ENCODE peak calls at places on chromosomes 5 and 9, in four cellular contexts. J, N, Z and I are unnamed samples.

GRCh38 chr5:69444127-69444754 is 29.3 kb downstream of the MARVELD2 start:
- DNase-seq in J (no peak), N (no peak), Z (no peak), I (no peak)

GRCh38 chr5:122256388-122256787 is 55.6 kb upstream of the SNCAIP start:
- DNase-seq in J (no peak), N (no peak), Z (no peak), I (no peak)

GRCh38 chr5:173188280-173188679 is 43.9 kb downstream of the BNIP1 start:
- DNase-seq in J (no peak), N (no peak), Z (no peak), I (no peak)

GRCh38 chr9:137178201-137178938 is 6.5 kb upstream of the TMEM210 start:
- DNase-seq in J (peak), N (no peak), Z (no peak), I (no peak)

GRCh38 chr9:89880161-89880560 is 275.3 kb downstream of the GADD45G start:
- DNase-seq in J (no peak), N (no peak), Z (no peak), I (no peak)

GRCh38 chr9:130936285-130937117 is 2.5 kb downstream of the FIBCD1 start:
- DNase-seq in J (peak), N (no peak), Z (peak), I (peak)

GRCh38 chr5:53366245-53366644 is 114.2 kb upstream of the FST start:
- DNase-seq in J (peak), N (no peak), Z (no peak), I (no peak)

GRCh38 chr5:37417347-37417746 is 38.2 kb downstream of the WDR70 start:
- DNase-seq in J (no peak), N (no peak), Z (no peak), I (no peak)

GRCh38 chr9:126383395-126384104 is 56.9 kb downstream of the MVB12B start:
- DNase-seq in J (no peak), N (no peak), Z (no peak), I (no peak)

GRCh38 chr9:80503692-80504400 is 932.1 kb downstream of the TLE4 start:
- DNase-seq in J (no peak), N (no peak), Z (peak), I (no peak)

GRCh38 chr9:135906291-135907005 is 898 bp downstream of the CAMSAP1 start:
- DNase-seq in J (peak), N (peak), Z (peak), I (no peak)

GRCh38 chr9:109574061-109574882 is 76.2 kb upstream of the PTPN3 start:
- DNase-seq in J (peak), N (peak), Z (peak), I (peak)

GRCh38 chr5:115431116-115431515 is 113.5 kb downstream of the FEM1C start:
- DNase-seq in J (no peak), N (no peak), Z (no peak), I (no peak)

GRCh38 chr9:87184956-87185642 is 237.8 kb upstream of the GAS1 start:
- DNase-seq in J (peak), N (no peak), Z (no peak), I (no peak)

GRCh38 chr9:129885018-129885669 is 49.9 kb downstream of the USP20 start:
- DNase-seq in J (peak), N (peak), Z (peak), I (peak)

GRCh38 chr9:96006961-96007360 is 131.5 kb downstream of the ERCC6L2 start:
- DNase-seq in J (peak), N (no peak), Z (no peak), I (no peak)

GRCh38 chr5:111932628-111933027 is 175.6 kb upstream of the NREP start:
- DNase-seq in J (peak), N (no peak), Z (no peak), I (no peak)

GRCh38 chr9:127132921-127133647 is 10.6 kb upstream of the ANGPTL2 start:
- DNase-seq in J (peak), N (no peak), Z (peak), I (peak)

GRCh38 chr5:168766038-168766700 is 187.0 kb upstream of the PANK3 start:
- DNase-seq in J (peak), N (no peak), Z (no peak), I (no peak)
- TF ChIP-seq EZH2phosphoT487 in J (no peak), N (no peak), Z (no peak), I (no peak)

GRCh38 chr5:139639619-139640431 is 8.3 kb upstream of the CXXC5 start:
- DNase-seq in J (peak), N (no peak), Z (no peak), I (no peak)

GRCh38 chr5:139638736-139639618 is 9.2 kb upstream of the CXXC5 start:
- DNase-seq in J (no peak), N (peak), Z (peak), I (no peak)

GRCh38 chr5:139642213-139642612 is 5.9 kb upstream of the CXXC5 start:
- DNase-seq in J (no peak), N (no peak), Z (no peak), I (no peak)

GRCh38 chr5:139641116-139642080 is 6.8 kb upstream of the CXXC5 start:
- DNase-seq in J (no peak), N (no peak), Z (no peak), I (no peak)

DNA sequence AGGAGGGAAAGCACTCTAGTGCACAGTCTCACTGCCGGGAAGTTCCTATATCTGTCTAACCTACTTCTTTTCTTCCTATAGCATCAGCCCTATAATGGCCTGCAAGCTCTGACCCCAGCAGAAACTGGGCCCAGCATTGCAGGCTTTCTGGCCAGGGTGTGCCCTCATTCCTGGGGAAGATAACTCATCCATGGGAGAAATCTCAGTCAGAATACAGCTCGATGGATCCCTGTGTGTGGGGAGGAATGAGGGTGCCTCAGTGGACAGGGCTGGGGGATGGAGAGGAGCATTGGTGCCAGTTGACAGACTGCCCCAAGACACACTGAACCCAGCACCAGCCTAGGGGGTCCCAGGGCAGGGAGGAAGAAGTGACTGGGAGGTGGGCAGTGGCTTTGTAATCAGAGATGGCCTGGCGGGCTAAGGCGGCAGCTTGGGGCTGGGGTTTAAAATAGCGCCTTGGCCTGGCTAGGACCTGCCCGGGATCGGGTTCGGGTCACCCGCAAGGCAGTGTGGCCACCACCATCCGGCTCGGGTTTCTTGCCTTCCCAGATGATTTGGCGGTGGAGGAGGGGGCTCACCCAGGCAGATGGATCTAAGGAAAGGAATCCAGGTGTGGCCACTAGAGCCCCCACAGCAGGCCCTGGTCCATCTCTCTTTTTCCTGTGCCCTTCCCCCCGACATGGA is 7.6 kb upstream of the CXXC5 start:
- DNase-seq in J (no peak), N (no peak), Z (no peak), I (peak)
- H3K4me2 ChIP-seq in J (no peak), N (no peak), Z (no peak), I (peak)

GRCh38 chr9:123761905-123762605 is 167.9 kb downstream of the DENND1A start:
- DNase-seq in J (no peak), N (no peak), Z (peak), I (peak)

GRCh38 chr9:123769723-123770122 is 160.2 kb downstream of the DENND1A start:
- DNase-seq in J (peak), N (no peak), Z (peak), I (no peak)

GRCh38 chr9:123763910-123764588 is 165.9 kb downstream of the DENND1A start:
- DNase-seq in J (peak), N (no peak), Z (no peak), I (no peak)
- TF ChIP-seq EZH2phosphoT487 in J (no peak), N (no peak), Z (no peak), I (no peak)

GRCh38 chr5:66616495-66617222 is 20.5 kb downstream of the MAST4 start:
- DNase-seq in J (no peak), N (no peak), Z (no peak), I (no peak)

GRCh38 chr5:66617223-66617861 is 21.1 kb downstream of the MAST4 start:
- DNase-seq in J (no peak), N (no peak), Z (no peak), I (no peak)

GRCh38 chr5:66615136-66615535 is 18.9 kb downstream of the MAST4 start:
- DNase-seq in J (no peak), N (no peak), Z (no peak), I (no peak)

GRCh38 chr5:66617991-66618768 is 22.0 kb downstream of the MAST4 start:
- DNase-seq in J (no peak), N (no peak), Z (no peak), I (no peak)

GRCh38 chr5:66615894-66616293 is 19.7 kb downstream of the MAST4 start:
- DNase-seq in J (no peak), N (no peak), Z (no peak), I (no peak)
- H3K4me2 ChIP-seq in J (no peak), N (no peak), Z (no peak), I (no peak)